ENCODE peak calls at places on chromosomes 6 and 20, in six cellular contexts. L, G, X, D, T and B are unnamed samples.
A peak's percentile ranks its signal among the peaks of the same experiment; 100 is the strongest.

GRCh38 chr20:5827861-5828260 is 77.7 kb downstream of the SHLD1 start:
- DNase-seq in L (no peak), G (no peak), X (no peak), D (no peak), T (no peak), B (no peak)

GRCh38 chr6:111691345-111692225 is 85.9 kb upstream of the TRAF3IP2 start:
- DNase-seq in L (no peak), G (no peak), X (no peak), D (no peak), T (no peak), B (no peak)

GRCh38 chr20:40738976-40739375 is 49.9 kb upstream of the MAFB start:
- DNase-seq in L (no peak), G (no peak), X (no peak), D (no peak), T (no peak), B (no peak)

GRCh38 chr20:37246736-37247135 is 14.9 kb downstream of the GHRH start:
- DNase-seq in L (no peak), G (no peak), X (no peak), D (no peak), T (no peak), B (no peak)

GRCh38 chr20:14700641-14700965 is 363.2 kb upstream of the FLRT3 start:
- DNase-seq in L (no peak), G (no peak), X (no peak), D (peak; percentile 27), T (no peak), B (no peak)

GRCh38 chr20:57175397-57176010 is 90.9 kb downstream of the BMP7 start:
- DNase-seq in L (no peak), G (no peak), X (no peak), D (no peak), T (no peak), B (no peak)

GRCh38 chr20:44691424-44692423 is 23.4 kb upstream of the CCN5 start:
- DNase-seq in L (no peak), G (no peak), X (peak; percentile 84), D (no peak), T (no peak), B (no peak)

GRCh38 chr6:36752187-36752885 is 54.7 kb downstream of the RAB44 start:
- DNase-seq in L (no peak), G (no peak), X (no peak), D (no peak), T (no peak), B (no peak)

GRCh38 chr6:150169609-150170008 is 26.8 kb downstream of the PPP1R14C start:
- DNase-seq in L (no peak), G (no peak), X (no peak), D (no peak), T (no peak), B (peak; percentile 5)

GRCh38 chr6:35483490-35483889 is 13.4 kb downstream of the TEAD3 start:
- DNase-seq in L (no peak), G (no peak), X (no peak), D (no peak), T (no peak), B (no peak)

GRCh38 chr6:161281092-161281491 is 7.2 kb upstream of the AGPAT4 start:
- DNase-seq in L (no peak), G (no peak), X (no peak), D (no peak), T (no peak), B (no peak)

GRCh38 chr20:1396264-1396663 is 3.4 kb upstream of the FKBP1A start:
- DNase-seq in L (no peak), G (no peak), X (no peak), D (no peak), T (no peak), B (no peak)

GRCh38 chr6:13709698-13710551 is 1.7 kb downstream of the RANBP9 start:
- DNase-seq in L (no peak), G (no peak), X (no peak), D (no peak), T (peak; percentile 40), B (peak; percentile 40)

GRCh38 chr20:22302039-22302438 is 282.3 kb downstream of the FOXA2 start:
- DNase-seq in L (no peak), G (no peak), X (no peak), D (no peak), T (no peak), B (no peak)

GRCh38 chr6:36479256-36479655 is 36.5 kb downstream of the KCTD20 start:
- DNase-seq in L (no peak), G (no peak), X (no peak), D (no peak), T (no peak), B (no peak)

GRCh38 chr6:5997420-5998093 is 9.2 kb downstream of the NRN1 start:
- DNase-seq in L (no peak), G (peak; percentile 47), X (peak; percentile 66), D (no peak), T (peak; percentile 85), B (no peak)

GRCh38 chr20:48538856-48539255 is 288.9 kb downstream of the PREX1 start:
- DNase-seq in L (no peak), G (peak; percentile 33), X (no peak), D (no peak), T (no peak), B (no peak)

GRCh38 chr6:160132776-160133338 is 11.2 kb downstream of the SLC22A1 start:
- DNase-seq in L (no peak), G (no peak), X (no peak), D (no peak), T (no peak), B (peak; percentile 25)

GRCh38 chr6:15912505-15912767 is 216.4 kb upstream of the MYLIP start:
- DNase-seq in L (no peak), G (peak; percentile 33), X (no peak), D (no peak), T (no peak), B (no peak)

GRCh38 chr20:8246701-8247100 is 114.6 kb downstream of the PLCB1 start:
- DNase-seq in L (no peak), G (no peak), X (no peak), D (no peak), T (no peak), B (no peak)

GRCh38 chr6:33892581-33893346 is 89.0 kb upstream of the MLN start:
- DNase-seq in L (no peak), G (no peak), X (no peak), D (no peak), T (no peak), B (no peak)

GRCh38 chr6:33693186-33694158 is 18.0 kb downstream of the UQCC2 start:
- DNase-seq in L (no peak), G (no peak), X (peak; percentile 48), D (no peak), T (no peak), B (no peak)

GRCh38 chr20:49286689-49287551 is 9.1 kb upstream of the ZNFX1 start:
- DNase-seq in L (no peak), G (no peak), X (no peak), D (peak; percentile 71), T (peak; percentile 30), B (no peak)

GRCh38 chr6:45607818-45608217 is 230.1 kb upstream of the SUPT3H start:
- DNase-seq in L (no peak), G (no peak), X (no peak), D (peak; percentile 54), T (no peak), B (no peak)

GRCh38 chr20:19045366-19045765 is 167.1 kb upstream of the SLC24A3 start:
- DNase-seq in L (no peak), G (no peak), X (no peak), D (no peak), T (no peak), B (no peak)

GRCh38 chr20:1171461-1172093 is 13.2 kb downstream of the TMEM74B start:
- DNase-seq in L (no peak), G (peak; percentile 85), X (no peak), D (no peak), T (peak; percentile 88), B (no peak)

GRCh38 chr20:51362254-51362653 is 180.3 kb downstream of the NFATC2 start:
- DNase-seq in L (no peak), G (no peak), X (no peak), D (no peak), T (no peak), B (no peak)

GRCh38 chr6:170125447-170126300 is 165.2 kb downstream of the DLL1 start:
- DNase-seq in L (no peak), G (no peak), X (peak; percentile 43), D (no peak), T (no peak), B (no peak)